ENCODE peak calls at places on chromosomes 3 and 15, in seven cellular contexts. W is stomach, N is B cell, K is suprapubic skin, G is left lung, C is BJ, A is upper lobe of left lung. L is an unnamed sample.

GRCh38 chr3:100120022-100120421 is 5.7 kb upstream of the FILIP1L start:
- DNase-seq in W (no peak), N (no peak), K (no peak), G (no peak), C (no peak), A (no peak), L (no peak)

GRCh38 chr3:179037361-179037760 is 34.2 kb downstream of the ZMAT3 start:
- DNase-seq in W (no peak), N (no peak), K (no peak), G (no peak), C (peak), A (no peak), L (no peak)

GRCh38 chr3:156459434-156459833 is 95.5 kb downstream of the SSR3 start:
- DNase-seq in W (no peak), N (no peak), K (no peak), G (no peak), C (no peak), A (no peak), L (no peak)

GRCh38 chr3:188153498-188153948 is 434 bp upstream of the LPP start:
- DNase-seq in W (peak), N (no peak), K (peak), G (peak), C (peak), A (peak), L (no peak)

GRCh38 chr3:31534036-31534435 is 1.3 kb downstream of the STT3B start:
- DNase-seq in W (no peak), N (peak), K (no peak), G (no peak), C (no peak), A (no peak), L (no peak)

GRCh38 chr15:85120351-85121113 is 138.9 kb downstream of the PDE8A start:
- DNase-seq in W (no peak), N (no peak), K (no peak), G (no peak), C (no peak), A (no peak), L (no peak)

GRCh38 chr3:184315506-184315867 is 1.1 kb downstream of the EIF4G1 start:
- DNase-seq in W (no peak), N (no peak), K (no peak), G (no peak), C (no peak), A (no peak), L (no peak)

GRCh38 chr3:65855370-65856100 is 183.2 kb downstream of the MAGI1 start:
- DNase-seq in W (no peak), N (no peak), K (no peak), G (no peak), C (no peak), A (no peak), L (no peak)

GRCh38 chr3:134685881-134686802 is 35.3 kb upstream of the KY start:
- DNase-seq in W (no peak), N (no peak), K (no peak), G (no peak), C (no peak), A (no peak), L (no peak)

GRCh38 chr3:34183114-34183513 is 384.7 kb downstream of the PDCD6IP start:
- DNase-seq in W (no peak), N (no peak), K (no peak), G (no peak), C (no peak), A (no peak), L (no peak)

GRCh38 chr3:24496529-24497482 is 2.2 kb upstream of the THRB start:
- DNase-seq in W (peak), N (peak), K (peak), G (peak), C (peak), A (peak), L (peak)

GRCh38 chr3:99647081-99647480 is 8.7 kb downstream of the COL8A1 start:
- DNase-seq in W (no peak), N (no peak), K (no peak), G (no peak), C (no peak), A (no peak), L (no peak)

GRCh38 chr15:63601026-63601726 is 4.0 kb downstream of the FBXL22 start:
- DNase-seq in W (no peak), N (peak), K (no peak), G (peak), C (no peak), A (no peak), L (peak)

GRCh38 chr3:48194446-48195071 is 6.3 kb upstream of the CDC25A start:
- DNase-seq in W (peak), N (peak), K (no peak), G (no peak), C (no peak), A (peak), L (peak)

GRCh38 chr3:39349080-39349479 is 19.6 kb downstream of the CCR8 start:
- DNase-seq in W (no peak), N (no peak), K (no peak), G (no peak), C (no peak), A (no peak), L (no peak)

GRCh38 chr3:195159819-195160175 is 111.2 kb downstream of the XXYLT1 start:
- DNase-seq in W (no peak), N (no peak), K (no peak), G (no peak), C (peak), A (no peak), L (no peak)

GRCh38 chr15:76140069-76140454 is 80.3 kb downstream of the TMEM266 start:
- DNase-seq in W (no peak), N (no peak), K (no peak), G (no peak), C (no peak), A (no peak), L (no peak)

GRCh38 chr3:12588674-12589054 is 31.8 kb downstream of the MKRN2 start:
- DNase-seq in W (no peak), N (no peak), K (no peak), G (no peak), C (no peak), A (peak), L (no peak)

GRCh38 chr15:43376017-43376705 is 5.3 kb downstream of the TUBGCP4 start:
- DNase-seq in W (no peak), N (peak), K (no peak), G (no peak), C (no peak), A (no peak), L (no peak)

GRCh38 chr3:196263819-196264218 is 23.7 kb downstream of the PCYT1A start:
- DNase-seq in W (no peak), N (no peak), K (no peak), G (no peak), C (no peak), A (no peak), L (no peak)

GRCh38 chr15:69025320-69025719 is 10.8 kb downstream of the NOX5 start:
- DNase-seq in W (no peak), N (no peak), K (no peak), G (no peak), C (no peak), A (no peak), L (no peak)

GRCh38 chr3:28590216-28590615 is 241.6 kb upstream of the AZI2 start:
- DNase-seq in W (no peak), N (no peak), K (no peak), G (no peak), C (no peak), A (no peak), L (no peak)

GRCh38 chr15:83295417-83295816 is 11.0 kb upstream of the BNC1 start:
- DNase-seq in W (no peak), N (no peak), K (no peak), G (no peak), C (no peak), A (no peak), L (no peak)

GRCh38 chr3:9902372-9903237 is at the start of gene IL17RE:
- DNase-seq in W (peak), N (no peak), K (no peak), G (peak), C (no peak), A (peak), L (peak)

GRCh38 chr3:185716436-185717090 is 108.3 kb downstream of the IGF2BP2 start:
- DNase-seq in W (no peak), N (no peak), K (no peak), G (no peak), C (no peak), A (no peak), L (no peak)

GRCh38 chr3:12922299-12922698 is 80.9 kb upstream of the RPL32 start:
- DNase-seq in W (no peak), N (no peak), K (no peak), G (no peak), C (no peak), A (no peak), L (no peak)

GRCh38 chr3:172239218-172239738 is 199.9 kb downstream of the FNDC3B start:
- DNase-seq in W (no peak), N (no peak), K (no peak), G (no peak), C (no peak), A (no peak), L (no peak)

GRCh38 chr3:194401346-194401745 is 2.3 kb upstream of the GP5 start:
- DNase-seq in W (no peak), N (no peak), K (no peak), G (no peak), C (no peak), A (no peak), L (no peak)

GRCh38 chr15:35306361-35306981 is 221.4 kb upstream of the NANOGP8 start:
- DNase-seq in W (no peak), N (no peak), K (no peak), G (no peak), C (no peak), A (no peak), L (no peak)

GRCh38 chr15:89127054-89127702 is 38.9 kb downstream of the ABHD2 start:
- DNase-seq in W (no peak), N (no peak), K (no peak), G (no peak), C (no peak), A (no peak), L (no peak)

GRCh38 chr3:157088133-157088488 is 71.8 kb downstream of the CCNL1 start:
- DNase-seq in W (no peak), N (no peak), K (no peak), G (no peak), C (no peak), A (no peak), L (no peak)

GRCh38 chr3:17009831-17010230 is 125.1 kb downstream of the PLCL2 start:
- DNase-seq in W (no peak), N (no peak), K (no peak), G (no peak), C (no peak), A (no peak), L (no peak)

GRCh38 chr15:23877502-23878412 is 190.7 kb upstream of the NDN start:
- DNase-seq in W (peak), N (no peak), K (no peak), G (no peak), C (no peak), A (peak), L (peak)

GRCh38 chr3:39277893-39278615 is 1.8 kb downstream of the CX3CR1 start:
- DNase-seq in W (no peak), N (no peak), K (no peak), G (no peak), C (no peak), A (no peak), L (no peak)

GRCh38 chr15:33975023-33975565 is 6.8 kb downstream of the CHRM5 start:
- DNase-seq in W (no peak), N (no peak), K (no peak), G (no peak), C (no peak), A (no peak), L (no peak)

GRCh38 chr3:54999801-55000200 is 71.9 kb upstream of the LRTM1 start:
- DNase-seq in W (no peak), N (no peak), K (no peak), G (no peak), C (no peak), A (no peak), L (no peak)

GRCh38 chr15:81273200-81273599 is 50.7 kb downstream of the STARD5 start:
- DNase-seq in W (no peak), N (no peak), K (no peak), G (no peak), C (no peak), A (no peak), L (no peak)

GRCh38 chr15:81895723-81896122 is 150.1 kb downstream of the MEX3B start:
- DNase-seq in W (no peak), N (no peak), K (no peak), G (no peak), C (no peak), A (no peak), L (no peak)

GRCh38 chr3:46864051-46864881 is 1.0 kb upstream of the MYL3 start:
- DNase-seq in W (no peak), N (no peak), K (peak), G (no peak), C (no peak), A (no peak), L (no peak)

DNA sequence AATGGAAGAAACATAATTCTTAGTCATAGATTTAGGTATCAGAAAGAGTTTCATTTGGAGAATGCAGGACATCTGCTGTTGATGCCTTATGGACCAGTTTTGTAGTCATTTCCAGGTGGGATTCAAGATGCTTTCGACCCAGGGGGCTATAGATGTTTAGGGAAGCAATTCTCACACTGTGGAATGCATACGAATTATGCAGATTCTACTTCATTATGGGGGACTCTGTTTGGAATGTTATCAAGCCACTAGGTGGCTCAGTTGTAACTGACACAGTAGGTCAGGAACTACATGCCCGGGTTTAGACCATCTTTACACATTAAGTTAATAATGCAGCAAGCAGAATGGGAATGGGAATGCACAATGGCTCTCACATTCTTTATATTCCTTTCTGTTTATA is 1359.8 kb downstream of the ZPLD1 start:
- DNase-seq in W (no peak), N (no peak), K (no peak), G (no peak), C (no peak), A (no peak), L (no peak)
- TF ChIP-seq CTCF in W (no peak), N (no peak), K (no peak), G (no peak), C (no peak), A (no peak), L (no peak)

DNA sequence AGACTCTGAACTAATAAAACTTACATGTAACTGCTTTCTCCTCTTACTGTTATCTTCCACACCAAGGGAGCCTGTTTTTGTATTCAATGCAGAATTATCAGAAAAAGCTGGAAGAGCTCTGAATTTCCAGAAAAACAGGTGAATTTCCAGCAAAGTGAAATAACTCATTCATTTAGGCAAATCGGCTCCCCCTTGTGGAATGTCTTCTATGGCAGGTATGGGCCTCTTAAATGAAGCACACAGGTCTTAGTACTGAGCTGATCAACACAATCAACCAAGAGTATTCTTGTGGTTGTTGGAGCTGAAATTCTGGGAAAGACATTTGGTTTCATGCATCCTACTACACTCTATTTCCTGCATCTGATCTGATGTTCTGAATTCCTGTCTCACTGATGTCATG is 31.0 kb upstream of the PTPRG start:
- DNase-seq in W (no peak), N (peak), K (no peak), G (no peak), C (no peak), A (no peak), L (no peak)
- TF ChIP-seq CTCF in W (peak), N (no peak), K (no peak), G (peak), C (peak), A (peak), L (no peak)

GRCh38 chr3:2770451-2770850 is 339.7 kb downstream of the IL5RA start:
- DNase-seq in W (no peak), N (no peak), K (no peak), G (no peak), C (no peak), A (no peak), L (no peak)

DNA sequence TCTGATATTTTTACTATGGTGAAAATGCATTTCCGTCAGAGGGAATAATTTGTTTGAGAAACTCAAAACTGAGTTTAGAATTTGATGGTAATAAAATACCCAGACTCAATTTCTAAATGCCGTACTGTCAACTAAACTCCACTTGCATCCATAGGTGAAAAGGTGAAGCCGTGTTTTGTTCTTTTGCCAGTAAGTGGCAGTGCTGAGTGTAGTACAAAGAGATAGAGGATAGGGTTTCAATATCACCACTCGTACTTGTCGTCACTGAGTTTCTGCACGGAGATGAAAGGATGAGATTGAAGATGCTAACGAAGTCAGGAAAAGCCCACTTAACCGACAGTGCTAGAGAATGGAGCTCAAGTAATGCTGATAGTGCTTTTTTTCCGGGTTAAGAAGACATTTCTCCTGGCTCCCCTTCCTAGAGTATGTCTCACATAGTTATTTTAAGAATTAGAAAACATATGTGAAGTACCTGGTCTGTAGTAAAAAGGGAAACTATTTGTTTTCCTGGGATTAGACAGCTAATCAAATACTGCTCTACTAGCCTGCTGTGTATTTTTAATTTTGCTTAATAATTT is 345.1 kb downstream of the IL5RA start:
- DNase-seq in W (no peak), N (peak), K (no peak), G (no peak), C (no peak), A (no peak), L (no peak)
- TF ChIP-seq CTCF in W (no peak), N (no peak), K (no peak), G (no peak), C (no peak), A (peak), L (no peak)

DNA sequence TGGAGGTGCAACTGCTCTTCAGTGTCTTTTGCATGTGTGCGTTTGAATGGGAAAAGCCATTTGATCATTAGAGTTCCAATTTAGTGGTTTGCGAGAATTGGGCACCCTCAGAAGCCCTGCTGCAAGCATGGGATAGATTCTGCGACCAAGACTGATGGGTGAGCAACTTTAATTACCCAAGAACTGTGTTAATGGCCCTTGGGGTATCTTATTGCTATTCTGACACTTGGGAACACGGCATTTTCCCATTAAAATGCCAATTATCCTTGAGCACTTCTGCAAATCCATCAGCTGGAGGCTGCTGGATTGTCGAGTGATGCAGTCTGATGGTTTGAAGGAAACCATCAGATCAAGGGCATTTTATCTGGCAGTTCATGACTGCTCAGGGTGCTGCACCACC is 183.5 kb upstream of the PROK2 start:
- DNase-seq in W (no peak), N (no peak), K (no peak), G (no peak), C (no peak), A (no peak), L (no peak)
- TF ChIP-seq CTCF in W (no peak), N (no peak), K (no peak), G (no peak), C (no peak), A (no peak), L (no peak)

GRCh38 chr3:52090620-52091468 is 34.5 kb upstream of the DUSP7 start:
- DNase-seq in W (no peak), N (no peak), K (no peak), G (peak), C (no peak), A (no peak), L (no peak)
- TF ChIP-seq CTCF in W (no peak), N (no peak), K (no peak), G (no peak), C (no peak), A (no peak), L (no peak)

DNA sequence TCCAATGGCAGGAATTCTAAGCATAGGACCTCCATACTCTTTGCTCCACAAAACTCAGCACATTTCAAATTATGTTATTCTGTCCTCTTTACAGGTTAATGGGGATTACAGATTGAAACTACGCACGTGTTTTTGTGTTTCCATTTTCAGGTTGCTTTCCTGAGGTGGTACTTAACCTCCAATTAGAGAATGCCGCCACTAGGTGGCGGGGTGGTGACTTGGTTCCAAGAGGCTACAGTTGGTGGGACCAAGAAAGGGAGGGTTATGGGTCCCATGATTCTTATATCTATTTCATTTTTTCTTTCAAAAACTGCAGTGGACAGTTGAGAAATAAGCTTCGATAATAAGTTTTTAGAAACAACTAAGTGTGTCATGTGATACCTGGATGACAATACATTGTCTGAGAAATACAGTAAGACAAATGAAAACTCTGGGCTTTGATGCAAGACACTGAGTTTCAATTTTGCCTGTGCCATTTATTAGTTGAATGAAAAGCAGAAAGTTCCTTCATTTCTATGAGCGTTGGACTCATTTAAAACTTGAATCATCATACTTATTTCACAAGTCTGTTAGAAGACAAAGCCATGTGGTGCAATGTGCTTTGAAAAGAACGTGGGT is 539.0 kb downstream of the FGF12 start:
- DNase-seq in W (peak), N (peak), K (no peak), G (peak), C (no peak), A (peak), L (peak)
- TF ChIP-seq CTCF in W (peak), N (peak), K (peak), G (peak), C (peak), A (peak), L (peak)

DNA sequence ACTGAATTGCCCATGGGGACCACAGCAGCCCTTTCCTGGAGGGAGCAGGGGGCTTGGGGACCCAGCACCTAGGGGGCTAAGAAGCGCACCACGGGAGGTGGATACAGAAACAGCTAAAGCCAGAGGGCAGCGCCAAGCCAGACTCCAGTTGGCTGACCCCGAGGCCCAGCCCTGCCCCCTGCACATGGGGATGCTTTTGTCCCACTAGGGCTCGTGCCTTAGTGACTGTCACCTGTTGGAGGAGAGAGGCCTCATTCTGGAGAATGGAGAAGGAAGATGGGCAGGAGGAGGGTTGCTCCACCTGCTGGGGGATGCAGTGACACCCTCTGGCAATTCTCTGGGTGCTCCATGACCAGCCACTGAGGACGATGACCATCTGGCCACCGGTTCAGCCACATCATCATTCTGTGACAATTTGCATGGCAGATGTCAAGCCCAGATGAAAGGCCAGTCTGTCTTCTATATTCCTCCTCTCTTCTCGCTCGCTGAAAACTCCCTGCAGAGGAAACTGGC is 167.8 kb upstream of the TLE3 start:
- DNase-seq in W (no peak), N (no peak), K (no peak), G (no peak), C (no peak), A (no peak), L (no peak)
- TF ChIP-seq CTCF in W (no peak), N (no peak), K (no peak), G (no peak), C (peak), A (no peak), L (no peak)

GRCh38 chr3:8622873-8623725 is 21.5 kb downstream of the SSUH2 start:
- DNase-seq in W (peak), N (peak), K (peak), G (peak), C (no peak), A (peak), L (peak)
- TF ChIP-seq CTCF in W (peak), N (peak), K (peak), G (peak), C (peak), A (peak), L (peak)

L was measured in mesothelial cell of epicardium.